ENCODE peak calls at places on chromosome 6, in five cellular contexts. C is SJSA1, V is RWPE1, T is MM.1S, Y is uterus. Q is an unnamed sample.

GRCh38 chr6:129429953-129430352 is 280.0 kb downstream of the ARHGAP18 start:
- DNase-seq in Y (no peak), C (no peak), V (no peak), T (no peak), Q (no peak)

GRCh38 chr6:45812937-45813336 is 202.7 kb downstream of the CLIC5 start:
- DNase-seq in Y (no peak), T (no peak), V (no peak), C (no peak), Q (peak; percentile 57)

GRCh38 chr6:21953831-21954801 is 342.7 kb downstream of the PRL start:
- DNase-seq in T (no peak), C (no peak), Y (peak; percentile 48), V (no peak), Q (peak; percentile 85)

GRCh38 chr6:78810146-78810545 is 57.2 kb upstream of the IRAK1BP1 start:
- DNase-seq in Y (no peak), T (peak; percentile 28), V (peak; percentile 55), C (peak; percentile 13), Q (peak; percentile 49)

GRCh38 chr6:49841424-49841823 is 24.9 kb downstream of the CRISP1 start:
- DNase-seq in Y (no peak), C (no peak), T (no peak), V (no peak), Q (no peak)

GRCh38 chr6:141026504-141026903 is 1106.2 kb upstream of the GJE1 start:
- DNase-seq in T (no peak), Y (no peak), V (no peak), C (no peak), Q (no peak)

GRCh38 chr6:44576132-44576601 is 188.7 kb downstream of the CDC5L start:
- DNase-seq in V (no peak), C (no peak), Y (no peak), T (no peak), Q (no peak)

GRCh38 chr6:167676000-167676665 is 150.6 kb upstream of the AFDN start:
- DNase-seq in T (no peak), C (no peak), V (no peak), Y (peak; percentile 47), Q (no peak)

GRCh38 chr6:169993861-169994481 is 242.5 kb downstream of the ERMARD start:
- DNase-seq in V (no peak), C (no peak), Y (no peak), T (no peak), Q (no peak)

GRCh38 chr6:3381233-3382065 is 75.4 kb downstream of the SLC22A23 start:
- DNase-seq in Y (no peak), T (no peak), C (no peak), V (no peak), Q (no peak)

GRCh38 chr6:44251576-44252524 is 4.9 kb downstream of the HSP90AB1 start:
- DNase-seq in Y (no peak), V (no peak), C (no peak), T (no peak), Q (no peak)

GRCh38 chr6:21984551-21984950 is 312.3 kb downstream of the PRL start:
- DNase-seq in T (no peak), Y (no peak), C (no peak), V (no peak), Q (no peak)

GRCh38 chr6:131182991-131183425 is 47.7 kb downstream of the AKAP7 start:
- DNase-seq in C (peak; percentile 23), T (no peak), V (no peak), Y (no peak), Q (peak; percentile 31)

GRCh38 chr6:35238843-35239289 is 20.7 kb upstream of the ZNF76 start:
- DNase-seq in Y (no peak), T (no peak), V (no peak), C (no peak), Q (peak; percentile 25)

GRCh38 chr6:89667872-89668556 is 29.5 kb upstream of the LYRM2 start:
- DNase-seq in T (no peak), C (no peak), V (no peak), Y (no peak), Q (no peak)

GRCh38 chr6:75202676-75203131 is 3.1 kb downstream of the COL12A1 start:
- DNase-seq in Y (peak; percentile 43), T (no peak), V (no peak), C (no peak), Q (no peak)

GRCh38 chr6:4727671-4728435 is 48.4 kb upstream of the CDYL start:
- DNase-seq in V (no peak), T (peak; percentile 76), C (peak; percentile 27), Y (no peak), Q (peak; percentile 27)

GRCh38 chr6:97282238-97282725 is 734 bp downstream of the MMS22L start:
- DNase-seq in T (peak; percentile 10), V (peak; percentile 35), C (peak; percentile 10), Y (no peak), Q (no peak)

GRCh38 chr6:106488494-106489369 is 128.2 kb downstream of the CRYBG1 start:
- DNase-seq in V (no peak), T (no peak), C (no peak), Y (no peak), Q (no peak)

GRCh38 chr6:22099241-22099640 is 197.6 kb downstream of the PRL start:
- DNase-seq in V (no peak), C (no peak), Y (no peak), T (no peak), Q (no peak)

GRCh38 chr6:168616807-168617756 is 176.1 kb downstream of the SMOC2 start:
- DNase-seq in V (peak; percentile 49), C (no peak), T (no peak), Y (no peak), Q (no peak)

GRCh38 chr6:33774774-33775173 is 14.2 kb downstream of the LEMD2 start:
- DNase-seq in C (no peak), V (no peak), T (no peak), Y (no peak), Q (no peak)

GRCh38 chr6:33772114-33772830 is 16.7 kb downstream of the LEMD2 start:
- DNase-seq in V (no peak), C (no peak), Y (no peak), T (no peak), Q (no peak)

GRCh38 chr6:33771342-33772113 is 17.4 kb downstream of the LEMD2 start:
- DNase-seq in Y (peak; percentile 70), C (peak; percentile 99), V (peak; percentile 69), T (peak; percentile 64), Q (peak; percentile 91)

GRCh38 chr6:33770833-33771341 is 18.0 kb downstream of the LEMD2 start:
- DNase-seq in T (no peak), V (peak; percentile 44), C (no peak), Y (no peak), Q (no peak)

DNA sequence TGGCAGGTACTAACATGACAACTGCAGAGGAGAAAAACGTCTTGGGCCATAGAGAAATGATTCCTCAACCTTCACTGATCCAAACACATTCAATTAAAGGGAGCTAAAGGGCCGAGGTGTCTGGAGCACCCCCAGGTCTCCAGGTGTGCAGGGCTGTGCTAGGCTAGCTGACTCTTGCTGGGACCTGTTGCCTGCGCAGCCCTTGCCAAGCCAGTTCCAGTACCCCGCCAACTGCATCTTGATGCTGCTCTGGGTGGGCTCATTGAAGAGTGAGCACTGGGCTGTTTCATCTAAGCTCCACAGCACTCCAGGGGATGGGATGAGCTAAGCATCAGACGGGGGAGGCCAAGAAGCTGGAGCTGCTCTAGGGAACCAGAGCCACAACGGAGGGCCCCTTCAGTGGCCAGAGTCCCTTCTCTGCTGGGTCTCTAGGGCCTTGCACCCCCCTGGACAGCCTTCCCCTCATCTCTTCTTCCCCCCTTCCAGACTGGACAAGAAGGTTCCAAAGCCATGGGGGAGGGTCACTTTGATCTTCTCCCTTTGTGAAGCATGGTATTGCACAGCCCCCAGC is 15.9 kb downstream of the LEMD2 start:
- DNase-seq in T (no peak), V (no peak), C (no peak), Y (no peak), Q (no peak)
- H3K27ac ChIP-seq in T (no peak overlapping the region), V (peak overlapping the region; percentile 94), C (no peak overlapping the region), Y (peak overlapping the region; percentile 82), Q (no peak overlapping the region)

GRCh38 chr6:39902136-39902535 is 32.1 kb downstream of the MOCS1 start:
- DNase-seq in C (no peak), T (no peak), Y (no peak), V (no peak), Q (no peak)

GRCh38 chr6:39902786-39903465 is 31.3 kb downstream of the MOCS1 start:
- DNase-seq in Y (no peak), T (no peak), C (no peak), V (no peak), Q (no peak)

GRCh38 chr6:39899540-39900295 is 34.5 kb downstream of the MOCS1 start:
- DNase-seq in T (no peak), C (no peak), V (no peak), Y (no peak), Q (no peak)

GRCh38 chr6:39901116-39901655 is 33.1 kb downstream of the MOCS1 start:
- DNase-seq in V (no peak), Y (no peak), C (no peak), T (no peak), Q (no peak)

GRCh38 chr6:39901670-39902069 is 32.6 kb downstream of the MOCS1 start:
- DNase-seq in T (no peak), Y (no peak), V (no peak), C (no peak), Q (no peak)
- H3K27ac ChIP-seq in T (no peak overlapping the region), Y (no peak overlapping the region), V (no peak overlapping the region), C (no peak overlapping the region), Q (no peak overlapping the region)

DNA sequence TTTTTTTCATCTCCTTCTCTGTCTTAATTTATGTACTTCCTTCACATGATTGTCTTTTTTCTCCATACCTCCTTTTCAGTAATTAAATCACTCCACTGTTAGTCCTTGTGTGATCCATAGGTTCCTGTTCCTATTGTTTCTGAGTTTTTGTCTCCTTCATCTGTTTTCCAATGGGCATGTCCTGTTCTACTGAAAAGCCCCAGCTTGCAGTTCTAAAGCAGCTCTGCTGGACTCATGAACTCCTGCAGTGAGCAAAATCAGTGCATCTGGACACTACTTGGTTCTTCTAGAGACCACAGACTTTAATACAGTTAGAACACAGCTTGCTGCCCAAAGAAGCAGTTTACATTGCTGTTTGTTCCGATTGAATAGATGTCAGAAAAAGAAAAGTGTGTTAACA is 593.2 kb upstream of the HS3ST5 start:
- DNase-seq in Y (no peak), T (no peak), C (no peak), V (no peak), Q (no peak)
- H3K27ac ChIP-seq in Y (no peak overlapping the region), T (no peak overlapping the region), C (no peak overlapping the region), V (no peak overlapping the region), Q (no peak overlapping the region)

GRCh38 chr6:165728196-165728595 is 65.2 kb upstream of the PDE10A start:
- DNase-seq in V (no peak), T (no peak), Y (no peak), C (no peak), Q (no peak)

GRCh38 chr6:165725201-165725600 is 62.2 kb upstream of the PDE10A start:
- DNase-seq in C (no peak), T (no peak), V (no peak), Y (no peak), Q (no peak)

GRCh38 chr6:165726290-165726875 is 63.3 kb upstream of the PDE10A start:
- DNase-seq in T (no peak), C (no peak), V (no peak), Y (no peak), Q (no peak)

GRCh38 chr6:165729307-165729936 is 66.4 kb upstream of the PDE10A start:
- DNase-seq in C (no peak), T (peak; percentile 10), V (peak; percentile 64), Y (peak; percentile 33), Q (peak; percentile 68)

DNA sequence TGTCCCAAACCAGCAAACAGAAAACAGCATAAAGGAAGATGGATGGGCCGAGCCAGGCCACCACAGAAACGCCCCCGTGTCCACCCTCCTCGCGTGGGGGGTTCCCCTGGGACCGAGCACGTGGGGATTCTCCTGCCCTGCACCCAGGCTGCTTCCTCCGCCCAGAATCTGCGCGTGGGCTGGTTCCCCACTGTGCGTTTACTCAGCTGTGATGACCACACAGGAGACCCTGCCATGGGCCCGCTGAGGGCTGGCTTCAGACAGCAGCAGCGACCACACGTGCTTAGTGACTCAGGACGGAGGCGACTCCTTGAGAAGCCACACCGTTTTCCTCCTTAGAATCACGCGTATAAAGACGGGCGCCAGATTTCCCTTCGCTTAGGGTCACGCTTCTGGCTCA is 63.9 kb upstream of the PDE10A start:
- DNase-seq in Y (no peak), C (no peak), V (no peak), T (no peak), Q (peak; percentile 19)
- H3K27ac ChIP-seq in Y (no peak overlapping the region), C (no peak overlapping the region), V (no peak overlapping the region), T (no peak overlapping the region), Q (no peak overlapping the region)

Q was measured in SJCRH30.